ENCODE peak calls at places on chromosomes 7 and 10, in seven cellular contexts. L is HCT116, U is H1, W is GM12878, D is Panc1, N is SK-N-SH, I is K562. O is an unnamed sample.

GRCh38 chr7:10412426-10413019 is 561.1 kb upstream of the PHF14 start:
- DNase-seq in L (peak; percentile 16), U (no peak), W (no peak), D (peak; percentile 15), N (peak; percentile 44), I (peak; percentile 36), O (peak; percentile 30)

GRCh38 chr7:23396222-23396621 is 74.1 kb downstream of the IGF2BP3 start:
- DNase-seq in L (no peak), U (no peak), W (no peak), D (no peak), N (no peak), I (no peak), O (no peak)

GRCh38 chr7:151368136-151368571 is 26.5 kb downstream of the NUB1 start:
- DNase-seq in L (peak; percentile 48), U (peak; percentile 58), W (no peak), D (peak; percentile 64), N (peak; percentile 91), I (peak; percentile 88), O (peak; percentile 68)

GRCh38 chr10:60367014-60367413 is 22.7 kb downstream of the ANK3 start:
- DNase-seq in L (no peak), U (no peak), W (no peak), D (no peak), N (no peak), I (no peak), O (no peak)

GRCh38 chr10:38119038-38119437 is 24.9 kb downstream of the ZNF37A start:
- DNase-seq in L (no peak), U (no peak), W (no peak), D (no peak), N (no peak), I (no peak), O (no peak)

GRCh38 chr10:70477661-70478162 is 855 bp upstream of the PALD1 start:
- DNase-seq in L (peak; percentile 85), U (no peak), W (no peak), D (no peak), N (peak; percentile 68), I (peak; percentile 44), O (peak; percentile 13)

GRCh38 chr10:72740526-72740925 is 48.6 kb downstream of the MCU start:
- DNase-seq in L (peak; percentile 45), U (no peak), W (no peak), D (peak; percentile 13), N (no peak), I (no peak), O (peak; percentile 59)

GRCh38 chr10:119246862-119247549 is 39.6 kb downstream of the GRK5 start:
- DNase-seq in L (no peak), U (no peak), W (no peak), D (no peak), N (no peak), I (no peak), O (no peak)

GRCh38 chr10:100653238-100653956 is 92.0 kb upstream of the PAX2 start:
- DNase-seq in L (no peak), U (no peak), W (no peak), D (no peak), N (no peak), I (no peak), O (no peak)

GRCh38 chr10:49651039-49651835 is 28.2 kb upstream of the C10orf53 start:
- DNase-seq in L (no peak), U (no peak), W (no peak), D (no peak), N (no peak), I (no peak), O (no peak)

GRCh38 chr10:84204122-84204521 is 9.8 kb downstream of the CDHR1 start:
- DNase-seq in L (peak; percentile 6), U (no peak), W (no peak), D (no peak), N (peak; percentile 49), I (peak; percentile 70), O (peak; percentile 12)

GRCh38 chr10:93124580-93125318 is 51.1 kb downstream of the CYP26A1 start:
- DNase-seq in L (no peak), U (no peak), W (peak; percentile 51), D (no peak), N (no peak), I (no peak), O (no peak)

GRCh38 chr7:8092140-8092539 is 123.5 kb downstream of the GLCCI1 start:
- DNase-seq in L (no peak), U (no peak), W (no peak), D (no peak), N (no peak), I (no peak), O (no peak)

GRCh38 chr10:79027147-79028055 is 41.4 kb upstream of the ZMIZ1 start:
- DNase-seq in L (no peak), U (no peak), W (no peak), D (no peak), N (no peak), I (peak; percentile 82), O (no peak)

GRCh38 chr7:144606231-144606630 is 202.7 kb upstream of the NOBOX start:
- DNase-seq in L (no peak), U (no peak), W (no peak), D (no peak), N (no peak), I (no peak), O (no peak)

GRCh38 chr10:35378547-35379210 is 42.4 kb downstream of the CCNY start:
- DNase-seq in L (no peak), U (no peak), W (no peak), D (no peak), N (no peak), I (peak; percentile 62), O (no peak)

GRCh38 chr10:58268454-58268945 is 462 bp upstream of the CISD1 start:
- DNase-seq in L (no peak), U (no peak), W (no peak), D (no peak), N (no peak), I (no peak), O (no peak)

GRCh38 chr10:58267713-58268453 is at the start of gene IPMK:
- DNase-seq in L (peak; percentile 75), U (peak; percentile 54), W (peak; percentile 63), D (peak; percentile 35), N (peak; percentile 90), I (peak; percentile 91), O (peak; percentile 84)

GRCh38 chr10:58266003-58266825 is 1.5 kb downstream of the IPMK start:
- DNase-seq in L (no peak), U (no peak), W (no peak), D (peak; percentile 30), N (peak; percentile 11), I (peak; percentile 31), O (peak; percentile 53)

GRCh38 chr10:58266826-58267712 is 625 bp downstream of the IPMK start:
- DNase-seq in L (no peak), U (no peak), W (no peak), D (peak; percentile 17), N (peak; percentile 51), I (peak; percentile 49), O (peak; percentile 20)

GRCh38 chr10:58264780-58265179 is 2.9 kb downstream of the IPMK start:
- DNase-seq in L (no peak), U (no peak), W (no peak), D (no peak), N (peak; percentile 53), I (peak; percentile 38), O (no peak)
- TF ChIP-seq SIN3A in L (no peak), U (no peak), W (no peak), D (no peak), N (no peak), I (no peak), O (no peak)

GRCh38 chr7:43296306-43296705 is 183.9 kb downstream of the HECW1 start:
- DNase-seq in L (no peak), U (no peak), W (no peak), D (no peak), N (no peak), I (peak; percentile 31), O (peak; percentile 17)
- TF ChIP-seq SIN3A in L (no peak), U (no peak), W (no peak), D (no peak), N (no peak), I (no peak), O (no peak)

DNA sequence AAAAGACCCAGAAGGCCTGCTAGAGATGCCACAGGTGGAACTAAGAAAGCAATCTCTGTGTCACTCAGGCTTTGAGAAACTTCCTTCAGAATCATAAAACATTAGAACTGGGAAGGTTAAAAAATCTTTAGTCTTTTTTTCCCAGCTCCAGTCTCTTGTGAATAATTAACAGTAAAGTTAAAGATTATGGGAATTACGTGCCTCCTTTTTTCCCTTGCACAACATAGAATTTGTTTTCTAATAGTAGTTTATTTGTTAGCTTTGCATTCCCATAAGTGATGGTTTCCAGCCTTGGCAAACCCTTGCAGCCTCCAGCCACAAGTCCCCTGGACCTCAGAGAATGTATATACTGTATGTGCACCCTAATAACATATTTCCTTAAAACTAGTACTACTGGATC is 128.3 kb downstream of the TPST1 start:
- DNase-seq in L (no peak), U (no peak), W (no peak), D (no peak), N (no peak), I (no peak), O (no peak)
- TF ChIP-seq SIN3A in L (no peak), U (no peak), W (no peak), D (no peak), N (no peak), I (no peak), O (no peak)

GRCh38 chr7:108018668-108019067 is 15.7 kb upstream of the LAMB1 start:
- DNase-seq in L (no peak), U (no peak), W (no peak), D (no peak), N (no peak), I (no peak), O (no peak)

GRCh38 chr7:108014747-108015682 is 12.1 kb upstream of the LAMB1 start:
- DNase-seq in L (peak; percentile 32), U (no peak), W (no peak), D (no peak), N (no peak), I (no peak), O (peak; percentile 95)

GRCh38 chr7:108017776-108018151 is 14.8 kb upstream of the LAMB1 start:
- DNase-seq in L (no peak), U (no peak), W (no peak), D (no peak), N (no peak), I (no peak), O (no peak)

GRCh38 chr7:108015740-108016139 is 12.8 kb upstream of the LAMB1 start:
- DNase-seq in L (no peak), U (no peak), W (no peak), D (no peak), N (no peak), I (no peak), O (peak; percentile 80)

GRCh38 chr7:108016841-108017775 is 14.1 kb upstream of the LAMB1 start:
- DNase-seq in L (peak; percentile 28), U (no peak), W (no peak), D (no peak), N (peak; percentile 36), I (no peak), O (peak; percentile 55)
- TF ChIP-seq SIN3A in L (no peak), U (no peak), W (no peak), D (no peak), N (peak; percentile 35), I (no peak), O (no peak)

GRCh38 chr10:110431659-110432058 is 66.0 kb upstream of the DUSP5 start:
- DNase-seq in L (no peak), U (no peak), W (no peak), D (no peak), N (no peak), I (no peak), O (no peak)
- TF ChIP-seq SIN3A in L (no peak), U (no peak), W (no peak), D (no peak), N (no peak), I (no peak), O (no peak)

O was measured in HepG2.